ENCODE peak calls at places on chromosomes 5 and 9, in four cellular contexts. T, A, S and L are unnamed samples.

GRCh38 chr5:133123297-133123696 is 71.5 kb downstream of the HSPA4 start:
- DNase-seq in S (no peak), T (no peak), A (no peak), L (no peak)

GRCh38 chr5:139639619-139640431 is 8.3 kb upstream of the CXXC5 start:
- DNase-seq in S (peak), A (no peak), T (no peak), L (no peak)

GRCh38 chr5:153618857-153619256 is 128.4 kb downstream of the GRIA1 start:
- DNase-seq in A (no peak), T (no peak), S (peak), L (no peak)

GRCh38 chr9:14962193-14962899 is 52.1 kb upstream of the FREM1 start:
- DNase-seq in T (no peak), S (peak), A (no peak), L (no peak)

GRCh38 chr5:78341445-78341844 is 19.0 kb upstream of the SCAMP1 start:
- DNase-seq in S (no peak), A (no peak), T (no peak), L (no peak)

GRCh38 chr5:92215116-92215515 is 832.0 kb upstream of the ARRDC3 start:
- DNase-seq in S (no peak), T (no peak), A (no peak), L (no peak)

GRCh38 chr9:73137286-73137899 is 14.3 kb upstream of the ANXA1 start:
- DNase-seq in S (peak), A (no peak), T (no peak), L (peak)

GRCh38 chr9:16058131-16058549 is 505.3 kb downstream of the CCDC171 start:
- DNase-seq in S (peak), T (peak), A (no peak), L (no peak)

GRCh38 chr9:87535817-87536539 is 38.3 kb downstream of the DAPK1 start:
- DNase-seq in T (no peak), S (no peak), A (no peak), L (no peak)

GRCh38 chr9:12955510-12956163 is 180.8 kb downstream of the LURAP1L start:
- DNase-seq in S (no peak), A (no peak), T (no peak), L (no peak)

GRCh38 chr5:65880673-65881072 is 45.7 kb upstream of the ERBIN start:
- DNase-seq in T (no peak), S (peak), A (no peak), L (no peak)

GRCh38 chr5:96645096-96645495 is 17.1 kb upstream of the CAST start:
- DNase-seq in S (no peak), T (no peak), A (no peak), L (no peak)

GRCh38 chr5:27015758-27016157 is 22.6 kb downstream of the CDH9 start:
- DNase-seq in A (no peak), S (no peak), T (no peak), L (no peak)

GRCh38 chr9:108645520-108645919 is 210.3 kb downstream of the ACTL7B start:
- DNase-seq in S (peak), A (no peak), T (no peak), L (no peak)

GRCh38 chr9:70979971-70980370 is 141.4 kb downstream of the TRPM3 start:
- DNase-seq in A (no peak), S (peak), T (no peak), L (no peak)

GRCh38 chr5:154949758-154950157 is 8.9 kb downstream of the MRPL22 start:
- DNase-seq in S (peak), A (no peak), T (no peak), L (no peak)

GRCh38 chr9:37591775-37592107 is 656 bp downstream of the TOMM5 start:
- DNase-seq in A (no peak), S (no peak), T (no peak), L (no peak)